ENCODE peak calls at places on chromosomes 2 and 18, in eight cellular contexts. L is fibroblast of pulmonary artery; Y is pancreas; C is Jurkat, Clone E6-1; N is astrocyte of the cerebellum; P is keratinocyte; X is AG10803; D is GM06990. O is an unnamed sample.

GRCh38 chr2:153096272-153096671 is 377.9 kb downstream of the ARL6IP6 start:
- DNase-seq in Y (no peak), P (no peak), C (no peak), L (no peak), N (no peak), X (no peak), D (no peak), O (no peak)

GRCh38 chr2:170369894-170370293 is 191.9 kb downstream of the MYO3B start:
- DNase-seq in X (peak), Y (no peak), L (peak), N (peak), D (no peak), C (peak), P (no peak), O (peak)

GRCh38 chr18:46859855-46860254 is 57.5 kb downstream of the PIAS2 start:
- DNase-seq in N (peak), Y (no peak), P (no peak), C (peak), L (peak), X (peak), D (peak), O (no peak)

GRCh38 chr2:16638941-16639340 is 26.7 kb downstream of the CYRIA start:
- DNase-seq in N (no peak), C (peak), L (no peak), X (no peak), P (no peak), Y (no peak), D (no peak), O (no peak)

GRCh38 chr2:150690870-150691269 is 203.4 kb upstream of the RND3 start:
- DNase-seq in Y (no peak), P (no peak), L (peak), N (no peak), X (peak), D (no peak), C (no peak), O (no peak)

GRCh38 chr18:4335386-4335785 is 119.7 kb downstream of the DLGAP1 start:
- DNase-seq in C (no peak), X (no peak), N (no peak), D (no peak), L (no peak), Y (no peak), P (no peak), O (no peak)

GRCh38 chr2:130837175-130837810 is 579 bp downstream of the ARHGEF4 start:
- DNase-seq in D (no peak), X (no peak), N (no peak), P (no peak), Y (no peak), L (no peak), C (no peak), O (no peak)

GRCh38 chr2:104820126-104820525 is 33.8 kb upstream of the POU3F3 start:
- DNase-seq in C (no peak), D (no peak), X (no peak), Y (no peak), P (no peak), L (no peak), N (no peak), O (no peak)

GRCh38 chr2:55609931-55610578 is 7.4 kb downstream of the PPP4R3B start:
- DNase-seq in X (no peak), P (no peak), L (no peak), N (no peak), Y (no peak), D (no peak), C (no peak), O (no peak)

GRCh38 chr2:18651842-18652774 is 62.7 kb upstream of the NT5C1B start:
- DNase-seq in P (no peak), X (peak), Y (no peak), L (peak), N (peak), C (no peak), D (no peak), O (no peak)

GRCh38 chr2:240932001-240932723 is 26.0 kb downstream of the CROCC2 start:
- DNase-seq in Y (peak), N (no peak), D (no peak), P (no peak), L (no peak), C (no peak), X (no peak), O (no peak)

GRCh38 chr2:2719781-2720180 is 388.7 kb upstream of the MYT1L start:
- DNase-seq in D (no peak), Y (no peak), N (no peak), C (no peak), L (no peak), X (no peak), P (no peak), O (no peak)

GRCh38 chr2:189163889-189164288 is 15.7 kb downstream of the COL5A2 start:
- DNase-seq in Y (no peak), X (peak), N (no peak), D (no peak), C (no peak), L (peak), P (no peak), O (peak)

GRCh38 chr2:28095622-28096021 is 205.1 kb downstream of the BABAM2 start:
- DNase-seq in Y (no peak), X (no peak), C (no peak), L (no peak), N (no peak), D (no peak), P (no peak), O (no peak)

GRCh38 chr2:3470856-3471737 is 48.2 kb downstream of the ADI1 start:
- DNase-seq in N (no peak), L (peak), C (no peak), Y (no peak), X (no peak), P (no peak), D (no peak), O (no peak)

GRCh38 chr18:37964885-37965571 is 399.4 kb upstream of the CELF4 start:
- DNase-seq in Y (no peak), N (no peak), C (no peak), P (no peak), L (no peak), X (no peak), D (no peak), O (peak)

GRCh38 chr18:2878656-2879330 is 32.0 kb downstream of the EMILIN2 start:
- DNase-seq in X (no peak), L (no peak), C (no peak), P (no peak), Y (no peak), N (no peak), D (no peak), O (no peak)

GRCh38 chr2:102187191-102188150 is 648 bp downstream of the IL1RL2 start:
- DNase-seq in X (peak), C (no peak), Y (peak), P (no peak), L (peak), D (no peak), N (no peak), O (peak)

GRCh38 chr18:79965119-79965902 is 868 bp downstream of the HSBP1L1 start:
- DNase-seq in D (peak), Y (peak), P (no peak), L (peak), X (peak), C (no peak), N (peak), O (peak)

GRCh38 chr2:196592912-196593881 is 46.3 kb upstream of the CCDC150 start:
- DNase-seq in D (peak), P (no peak), X (peak), C (no peak), L (peak), Y (peak), N (no peak), O (peak)

GRCh38 chr18:48412339-48412929 is 3.3 kb upstream of the ZBTB7C start:
- DNase-seq in X (peak), N (no peak), Y (no peak), L (peak), D (no peak), P (no peak), C (peak), O (peak)

GRCh38 chr2:74146929-74147728 is 583 bp downstream of the BOLA3 start:
- DNase-seq in L (peak), P (no peak), D (peak), X (peak), N (no peak), C (peak), Y (no peak), O (no peak)

GRCh38 chr2:121408641-121409040 is 122.0 kb upstream of the RNU4ATAC start:
- DNase-seq in X (no peak), L (no peak), Y (no peak), N (no peak), P (no peak), D (no peak), C (no peak), O (no peak)

GRCh38 chr2:215548714-215549113 is 112.8 kb upstream of the FN1 start:
- DNase-seq in N (no peak), P (no peak), X (peak), D (no peak), C (no peak), Y (no peak), L (peak), O (peak)

DNA sequence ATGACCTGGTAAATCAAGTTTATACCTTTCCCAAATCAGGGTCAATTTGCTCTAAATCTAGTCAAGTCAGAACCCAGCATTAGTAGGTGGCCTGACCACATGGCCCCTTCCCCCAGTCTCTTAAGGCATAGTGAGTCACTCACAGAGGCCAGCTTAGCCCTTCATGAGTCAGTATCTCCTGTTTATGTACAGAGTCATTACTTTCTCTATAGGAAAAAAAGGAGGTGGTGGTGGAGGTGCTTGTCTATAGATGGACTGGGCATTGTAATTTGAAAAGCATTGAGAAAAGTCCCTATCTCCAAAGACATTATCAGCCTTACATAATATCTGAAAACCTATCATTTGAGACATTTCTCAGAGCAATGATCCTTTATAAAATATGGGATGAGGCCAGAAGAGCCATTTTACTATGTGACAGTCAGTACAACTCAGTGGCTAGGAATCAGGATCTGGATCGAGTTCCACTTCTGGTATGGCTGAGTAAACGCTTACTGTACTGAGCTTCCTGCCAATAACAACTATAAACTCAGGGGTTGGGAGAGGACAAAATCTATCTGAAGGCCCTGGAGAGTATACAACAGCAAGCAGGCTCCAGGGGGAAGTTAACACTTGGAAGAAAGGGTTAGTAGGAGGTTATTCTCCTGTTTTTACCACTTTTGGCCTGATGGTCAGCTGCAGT is 22.5 kb upstream of the SIGLEC15 start:
- DNase-seq in Y (no peak), P (peak), L (peak), C (no peak), X (peak), N (peak), D (no peak), O (no peak)
- H3K4me3 ChIP-seq in Y (no peak), P (no peak), L (no peak), C (no peak), X (no peak), N (no peak), D (no peak), O (no peak)

GRCh38 chr18:396251-396555 is 104.3 kb downstream of the COLEC12 start:
- DNase-seq in X (peak), Y (no peak), L (no peak), D (no peak), P (no peak), C (no peak), N (no peak), O (no peak)

GRCh38 chr18:394997-395383 is 105.5 kb downstream of the COLEC12 start:
- DNase-seq in Y (no peak), D (no peak), X (peak), L (peak), C (no peak), N (peak), P (no peak), O (peak)

GRCh38 chr18:394276-394996 is 106.1 kb downstream of the COLEC12 start:
- DNase-seq in L (no peak), D (no peak), Y (no peak), X (peak), P (no peak), N (no peak), C (no peak), O (no peak)

GRCh38 chr18:396571-396970 is 103.9 kb downstream of the COLEC12 start:
- DNase-seq in C (no peak), L (no peak), D (no peak), X (no peak), Y (no peak), N (no peak), P (no peak), O (no peak)

DNA sequence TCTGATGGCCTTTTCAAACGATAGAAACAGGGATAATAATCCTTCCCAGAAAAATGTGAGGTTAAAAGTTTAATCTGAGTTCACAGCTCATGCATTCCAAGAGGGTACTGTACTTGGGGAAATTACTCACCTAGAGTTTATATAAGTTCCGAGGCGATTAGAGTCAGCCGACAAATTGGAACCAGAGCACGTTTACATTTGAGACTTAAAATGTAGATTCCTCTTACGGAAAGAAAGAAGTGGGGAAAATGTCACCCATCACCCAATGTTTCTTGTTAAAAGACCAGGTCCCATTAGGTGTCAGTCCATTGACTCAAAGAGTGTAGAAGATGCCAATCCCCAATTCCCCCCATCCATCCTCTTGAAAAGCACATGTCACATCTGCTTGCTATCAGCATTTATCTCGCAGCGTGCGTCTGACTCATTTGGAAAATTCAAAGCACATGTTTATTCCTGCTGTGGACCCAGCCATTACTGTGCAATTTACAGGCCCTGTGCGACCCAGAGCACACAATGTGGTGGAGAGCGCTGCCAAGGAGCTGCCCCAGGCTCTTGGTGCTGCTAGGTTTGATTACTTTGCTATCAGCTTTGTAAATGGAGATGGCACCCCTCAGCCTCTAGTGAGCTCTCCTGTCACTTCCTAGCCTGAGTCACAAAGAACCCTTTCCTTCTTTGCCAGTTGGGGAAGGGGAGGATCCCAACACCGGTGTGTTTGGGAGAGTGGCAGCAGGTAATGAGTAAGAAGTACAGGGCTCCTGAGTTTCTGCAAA is 104.8 kb downstream of the COLEC12 start:
- DNase-seq in X (peak), N (peak), D (no peak), C (no peak), Y (no peak), L (peak), P (no peak), O (no peak)
- H3K4me3 ChIP-seq in X (no peak), N (no peak), D (no peak), C (no peak), Y (no peak), L (no peak), P (no peak), O (no peak)

DNA sequence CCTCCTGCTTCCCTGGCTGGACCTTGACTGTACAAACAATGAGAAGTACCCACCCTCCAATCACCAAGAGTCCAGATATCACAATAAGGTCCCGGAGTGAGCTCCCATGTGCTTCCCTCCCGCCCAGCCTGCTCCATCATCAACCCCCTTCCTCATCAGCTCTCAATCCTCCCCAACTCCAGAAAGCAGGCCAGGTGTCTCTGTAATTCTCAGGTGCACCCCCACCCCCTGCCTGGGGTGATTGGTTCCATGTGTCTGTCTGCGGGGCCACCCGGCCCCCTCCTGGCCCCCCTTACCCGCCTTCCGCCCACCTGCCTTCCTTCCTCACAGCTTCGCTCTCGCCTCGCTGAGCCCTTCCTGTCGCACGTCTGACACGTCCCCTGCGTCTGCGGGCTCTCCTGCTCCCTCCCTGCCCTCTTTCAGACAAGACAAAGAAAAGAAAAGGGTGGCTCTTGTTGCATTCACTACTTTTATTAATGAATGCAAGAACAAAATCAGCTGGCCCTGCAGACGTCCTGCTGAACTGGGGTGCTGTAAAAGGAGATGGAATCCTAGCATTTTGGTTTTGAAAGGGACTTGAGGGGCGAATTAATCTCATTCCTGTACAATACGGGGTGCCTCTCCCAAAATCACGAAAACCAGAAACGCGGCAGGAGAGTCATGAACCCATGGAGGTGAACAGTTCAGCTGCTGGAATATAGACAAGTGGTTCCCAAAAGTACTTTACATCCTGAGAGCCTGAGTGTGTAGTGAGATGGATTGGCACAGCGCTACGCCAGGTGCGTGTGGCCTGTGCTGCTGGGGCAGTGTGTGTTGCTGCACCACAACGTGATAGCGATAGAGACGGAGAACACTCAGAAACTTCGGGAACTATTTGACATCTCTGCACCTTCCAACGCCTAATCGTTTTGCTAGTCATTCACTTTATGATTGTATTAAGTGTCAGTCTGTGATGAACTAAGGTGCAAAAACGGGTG is 26.4 kb upstream of the IGFBP2 start:
- DNase-seq in Y (no peak), X (no peak), L (no peak), N (no peak), P (no peak), C (peak), D (peak), O (peak)
- H3K4me3 ChIP-seq in Y (no peak), X (no peak), L (no peak), N (no peak), P (no peak), C (peak), D (peak), O (no peak)

DNA sequence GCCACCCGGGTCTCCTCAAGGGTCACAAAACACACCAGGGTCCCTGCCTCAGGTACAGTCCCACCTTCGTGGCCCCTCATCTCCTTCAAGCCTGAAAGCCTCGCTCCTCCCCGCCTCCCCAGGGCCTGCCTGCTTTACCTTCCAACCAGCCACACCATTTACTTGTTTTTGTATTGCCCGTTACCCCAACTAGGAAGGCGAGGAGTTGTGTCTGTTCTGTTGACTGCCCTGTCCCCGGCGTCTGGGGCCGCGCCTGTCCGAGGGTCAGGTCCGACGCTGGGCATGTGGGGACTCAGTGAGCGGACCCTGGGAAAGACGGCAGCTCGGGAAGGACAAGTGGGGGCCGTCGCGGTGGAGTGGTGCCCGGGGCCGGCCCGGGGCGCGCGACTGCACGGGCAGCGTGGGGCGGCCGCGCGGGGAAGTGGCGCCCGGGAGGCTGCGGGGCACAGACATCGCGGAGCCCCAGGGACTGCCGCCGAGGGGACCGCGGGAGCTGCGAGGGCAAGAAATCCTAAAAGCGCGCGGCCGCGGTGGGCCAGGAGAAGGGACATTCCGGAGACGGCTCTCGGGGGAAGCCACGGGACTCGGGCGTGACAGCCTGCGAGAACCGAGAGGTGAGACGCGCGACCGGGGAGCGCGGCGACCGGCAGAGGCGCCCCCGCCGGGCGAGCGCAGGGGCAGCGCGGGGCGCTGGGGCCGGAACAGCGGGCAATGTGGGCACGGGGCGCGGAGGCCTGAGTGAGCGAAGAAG is 797 bp upstream of the GRHL1 start:
- DNase-seq in X (no peak), P (no peak), L (no peak), Y (no peak), N (no peak), D (peak), C (no peak), O (peak)
- H3K4me3 ChIP-seq in X (peak), P (peak), L (peak), Y (peak), N (peak), D (peak), C (peak), O (peak)

GRCh38 chr2:127386764-127387654 is 766 bp downstream of the MAP3K2 start:
- DNase-seq in N (peak), Y (peak), P (no peak), L (peak), D (peak), X (peak), C (peak), O (peak)

GRCh38 chr2:127387655-127388422 is at the start of gene MAP3K2:
- DNase-seq in C (peak), N (peak), D (peak), X (peak), P (no peak), L (peak), Y (peak), O (peak)

GRCh38 chr2:127384529-127384928 is 3.2 kb downstream of the MAP3K2 start:
- DNase-seq in L (no peak), D (no peak), P (no peak), N (no peak), C (no peak), X (no peak), Y (no peak), O (no peak)

GRCh38 chr2:127388423-127389164 is 819 bp upstream of the MAP3K2 start:
- DNase-seq in C (no peak), Y (no peak), D (no peak), N (no peak), L (no peak), X (peak), P (no peak), O (no peak)

GRCh38 chr2:127386246-127386645 is 1.5 kb downstream of the MAP3K2 start:
- DNase-seq in C (no peak), N (no peak), L (peak), P (no peak), X (peak), D (no peak), Y (no peak), O (no peak)
- H3K4me3 ChIP-seq in C (peak), N (peak), L (peak), P (peak), X (peak), D (peak), Y (peak), O (no peak)

O was measured in mesendoderm.